ENCODE peak calls at places on chromosomes 5 and 9, in six cellular contexts. D, M, N, F, W and J are unnamed samples.

GRCh38 chr5:41776435-41776834 is 93.8 kb downstream of the OXCT1 start:
- DNase-seq in D (no peak), W (no peak), M (no peak), F (no peak), N (no peak), J (no peak)

GRCh38 chr5:81631124-81631523 is 119.8 kb downstream of the SSBP2 start:
- DNase-seq in F (no peak), W (peak), D (no peak), N (no peak), M (no peak), J (peak)

GRCh38 chr9:122286764-122287163 is 22.1 kb downstream of the MRRF start:
- DNase-seq in D (no peak), N (no peak), W (no peak), M (peak), F (no peak), J (no peak)

GRCh38 chr9:135692410-135692809 is 6.9 kb downstream of the SOHLH1 start:
- DNase-seq in F (no peak), W (no peak), M (no peak), N (no peak), D (no peak), J (no peak)

GRCh38 chr9:134185536-134186011 is 21.2 kb upstream of the RNU6ATAC start:
- DNase-seq in D (no peak), M (no peak), F (no peak), N (no peak), W (no peak), J (no peak)

GRCh38 chr9:33198163-33198562 is 31.0 kb upstream of the B4GALT1 start:
- DNase-seq in D (peak), M (no peak), W (no peak), F (no peak), N (no peak), J (no peak)

GRCh38 chr5:97929383-97929782 is 746.3 kb upstream of the RIOK2 start:
- DNase-seq in N (no peak), F (no peak), D (no peak), W (no peak), M (no peak), J (no peak)

GRCh38 chr5:136036991-136037705 is 8.4 kb downstream of the TGFBI start:
- DNase-seq in D (peak), W (peak), M (no peak), N (no peak), F (peak), J (peak)

GRCh38 chr5:167254150-167254549 is 1037.3 kb upstream of the WWC1 start:
- DNase-seq in N (no peak), M (no peak), D (no peak), F (no peak), W (no peak), J (no peak)

GRCh38 chr9:76143834-76144233 is 250.4 kb downstream of the RFK start:
- DNase-seq in D (no peak), W (no peak), M (no peak), N (no peak), F (no peak), J (no peak)

GRCh38 chr5:127385936-127386335 is 95.3 kb downstream of the MEGF10 start:
- DNase-seq in D (no peak), N (no peak), W (no peak), F (no peak), M (no peak), J (no peak)

GRCh38 chr9:114039484-114039883 is 38.6 kb downstream of the AMBP start:
- DNase-seq in M (no peak), W (no peak), N (no peak), D (no peak), F (no peak), J (no peak)

GRCh38 chr9:113593682-113594281 is 130.3 kb downstream of the RGS3 start:
- DNase-seq in W (no peak), F (no peak), M (no peak), N (no peak), D (peak), J (no peak)

GRCh38 chr9:75615284-75615683 is 275.2 kb upstream of the PCSK5 start:
- DNase-seq in M (no peak), D (no peak), F (no peak), N (no peak), W (no peak), J (no peak)

GRCh38 chr9:104232781-104233341 is 138.8 kb downstream of the SMC2 start:
- DNase-seq in W (no peak), D (no peak), F (no peak), N (no peak), M (no peak), J (no peak)

GRCh38 chr9:21559402-21560280 is 77.5 kb upstream of the IFNE start:
- DNase-seq in D (no peak), W (peak), N (no peak), M (peak), F (peak), J (no peak)

GRCh38 chr5:56814361-56814962 is 887 bp upstream of the MAP3K1 start:
- DNase-seq in F (peak), M (no peak), D (peak), W (peak), N (no peak), J (no peak)

GRCh38 chr9:93114169-93114983 is 18.4 kb downstream of the CARD19 start:
- DNase-seq in M (no peak), F (no peak), N (no peak), D (peak), W (no peak), J (peak)

GRCh38 chr5:17221843-17222614 is 4.6 kb downstream of the BASP1 start:
- DNase-seq in M (no peak), N (no peak), F (no peak), D (no peak), W (no peak), J (no peak)

GRCh38 chr9:69572611-69573010 is 99.6 kb downstream of the APBA1 start:
- DNase-seq in D (no peak), W (no peak), N (no peak), M (no peak), F (no peak), J (no peak)

GRCh38 chr5:118405650-118406061 is 582.7 kb downstream of the DTWD2 start:
- DNase-seq in N (no peak), F (no peak), M (no peak), W (no peak), D (no peak), J (no peak)

GRCh38 chr9:91580136-91580535 is 156.5 kb upstream of the NFIL3 start:
- DNase-seq in W (no peak), N (no peak), D (no peak), F (no peak), M (no peak), J (no peak)

GRCh38 chr5:131760793-131761192 is 36.0 kb downstream of the FNIP1 start:
- DNase-seq in N (no peak), D (no peak), W (no peak), F (no peak), M (no peak), J (no peak)

GRCh38 chr5:6724321-6724929 is 11.2 kb downstream of the TENT4A start:
- DNase-seq in F (no peak), N (no peak), W (no peak), M (no peak), D (no peak), J (no peak)

GRCh38 chr9:134670042-134670525 is 28.5 kb downstream of the COL5A1 start:
- DNase-seq in M (no peak), N (no peak), D (no peak), W (no peak), F (no peak), J (no peak)

GRCh38 chr9:110954822-110955291 is 83.4 kb downstream of the LPAR1 start:
- DNase-seq in F (no peak), W (no peak), M (no peak), N (no peak), D (no peak), J (no peak)

GRCh38 chr9:23658859-23659258 is 167.2 kb downstream of the ELAVL2 start:
- DNase-seq in M (no peak), F (no peak), D (no peak), N (no peak), W (no peak), J (no peak)

GRCh38 chr5:141326088-141326854 is 4.0 kb upstream of the PCDHGA1 start:
- DNase-seq in F (peak), M (peak), N (no peak), W (peak), D (peak), J (no peak)

GRCh38 chr5:52767766-52768480 is 19.8 kb upstream of the ITGA1 start:
- DNase-seq in N (no peak), M (no peak), F (no peak), D (no peak), W (no peak), J (no peak)

GRCh38 chr5:72067682-72068470 is 39.4 kb upstream of the MAP1B start:
- DNase-seq in M (no peak), N (no peak), F (no peak), W (no peak), D (no peak), J (no peak)

GRCh38 chr5:174097486-174098185 is 52.1 kb downstream of the NSG2 start:
- DNase-seq in N (no peak), M (no peak), W (no peak), D (no peak), F (no peak), J (no peak)